ENCODE peak calls at places on chromosomes 5 and 9, in seven cellular contexts. M is IMR-90, C is fibroblast of pulmonary artery, W is HCT116, B is stomach, D is AG09309, U is Caco-2. X is an unnamed sample.

GRCh38 chr9:106062252-106062651 is 367.9 kb downstream of the TMEM38B start:
- DNase-seq in C (no peak), M (no peak), B (no peak), U (no peak), W (no peak), D (no peak), X (no peak)

GRCh38 chr5:178234121-178234752 is 1.6 kb upstream of the PHYKPL start:
- DNase-seq in M (no peak), C (no peak), W (no peak), U (no peak), D (no peak), B (no peak), X (no peak)

GRCh38 chr5:5025774-5026406 is 114.2 kb upstream of the ADAMTS16 start:
- DNase-seq in D (no peak), M (no peak), U (no peak), C (no peak), B (no peak), W (no peak), X (no peak)

GRCh38 chr9:23824241-23825142 is 1.5 kb downstream of the ELAVL2 start:
- DNase-seq in B (no peak), M (no peak), D (no peak), C (no peak), W (no peak), U (no peak), X (no peak)

GRCh38 chr9:112271466-112272098 is 61.8 kb downstream of the PTBP3 start:
- DNase-seq in M (peak), D (no peak), U (no peak), C (no peak), W (no peak), B (no peak), X (no peak)

GRCh38 chr9:6576930-6577329 is 68.6 kb downstream of the GLDC start:
- DNase-seq in U (no peak), C (no peak), W (no peak), D (no peak), M (no peak), B (no peak), X (no peak)

GRCh38 chr9:81490605-81491331 is 198.6 kb downstream of the TLE1 start:
- DNase-seq in U (no peak), C (peak), D (peak), M (peak), W (peak), B (no peak), X (peak)

GRCh38 chr9:6955251-6955921 is 197.6 kb downstream of the KDM4C start:
- DNase-seq in M (peak), U (no peak), B (no peak), W (no peak), D (no peak), C (peak), X (no peak)

GRCh38 chr9:109478204-109478563 is 19.9 kb downstream of the PTPN3 start:
- DNase-seq in U (no peak), M (no peak), W (no peak), B (no peak), C (no peak), D (no peak), X (no peak)

GRCh38 chr5:127601601-127602000 is 47.3 kb upstream of the CTXN3 start:
- DNase-seq in U (no peak), M (no peak), C (no peak), W (no peak), B (no peak), D (no peak), X (no peak)

GRCh38 chr9:124782661-124783574 is 6.0 kb downstream of the OLFML2A start:
- DNase-seq in M (no peak), W (no peak), B (peak), U (no peak), D (no peak), C (no peak), X (no peak)

GRCh38 chr5:146745937-146746577 is 132.5 kb downstream of the PPP2R2B start:
- DNase-seq in U (no peak), M (no peak), C (no peak), D (no peak), B (no peak), W (no peak), X (no peak)

GRCh38 chr5:96207420-96207819 is 225.6 kb downstream of the PCSK1 start:
- DNase-seq in U (no peak), M (no peak), C (peak), D (no peak), W (no peak), B (no peak), X (no peak)

GRCh38 chr9:93379051-93379450 is 72.4 kb upstream of the FAM120A start:
- DNase-seq in D (no peak), U (no peak), W (no peak), B (no peak), C (no peak), M (no peak), X (no peak)

GRCh38 chr5:108212775-108213346 is 169.0 kb downstream of the FBXL17 start:
- DNase-seq in C (peak), U (peak), M (peak), B (no peak), W (no peak), D (no peak), X (peak)

GRCh38 chr9:98022447-98022846 is 34.1 kb upstream of the NANS start:
- DNase-seq in M (peak), U (no peak), C (peak), B (peak), W (no peak), D (no peak), X (no peak)

GRCh38 chr9:128587453-128587852 is 35.1 kb downstream of the SPTAN1 start:
- DNase-seq in U (no peak), B (no peak), W (no peak), D (no peak), C (no peak), M (no peak), X (no peak)

GRCh38 chr9:90003046-90003355 is 398.2 kb downstream of the GADD45G start:
- DNase-seq in U (no peak), M (no peak), W (no peak), D (no peak), C (no peak), B (peak), X (no peak)

GRCh38 chr9:101514056-101514455 is 19.6 kb upstream of the RNF20 start:
- DNase-seq in B (no peak), C (peak), W (no peak), M (peak), U (no peak), D (no peak), X (no peak)

GRCh38 chr5:65926276-65926761 is at the start of gene ERBIN:
- DNase-seq in D (peak), U (peak), M (peak), B (peak), W (no peak), C (peak), X (no peak)

GRCh38 chr5:131274341-131275063 is 10.6 kb downstream of the CDC42SE2 start:
- DNase-seq in M (no peak), D (no peak), W (no peak), U (no peak), C (no peak), B (no peak), X (no peak)

GRCh38 chr9:130794923-130795495 is 40.0 kb upstream of the ABL1 start:
- DNase-seq in C (peak), D (no peak), M (no peak), U (no peak), W (no peak), B (no peak), X (no peak)

GRCh38 chr5:68189613-68190012 is 25.9 kb upstream of the PIK3R1 start:
- DNase-seq in W (no peak), M (no peak), U (no peak), B (no peak), C (no peak), D (no peak), X (no peak)

GRCh38 chr5:123670981-123671557 is 159.1 kb downstream of the CSNK1G3 start:
- DNase-seq in B (peak), M (peak), U (peak), D (no peak), C (peak), W (peak), X (no peak)

GRCh38 chr5:126919566-126919965 is 110.8 kb downstream of the MARCHF3 start:
- DNase-seq in C (peak), B (no peak), M (no peak), D (no peak), W (no peak), U (no peak), X (no peak)

GRCh38 chr5:76325876-76326491 is 77.1 kb upstream of the IQGAP2 start:
- DNase-seq in D (no peak), C (no peak), W (no peak), U (no peak), B (no peak), M (no peak), X (no peak)

GRCh38 chr5:91898865-91899264 is 515.7 kb upstream of the ARRDC3 start:
- DNase-seq in C (no peak), D (no peak), B (no peak), W (no peak), M (no peak), U (no peak), X (no peak)

GRCh38 chr5:92678576-92679105 is 902.4 kb downstream of the NR2F1-AS1 start:
- DNase-seq in M (no peak), B (no peak), U (peak), D (no peak), C (peak), W (peak), X (no peak)

GRCh38 chr5:153654444-153654843 is 164.0 kb downstream of the GRIA1 start:
- DNase-seq in C (no peak), D (peak), U (no peak), M (peak), B (no peak), W (no peak), X (no peak)

GRCh38 chr9:4864698-4865097 is 72.0 kb downstream of the RCL1 start:
- DNase-seq in M (no peak), B (no peak), D (no peak), U (no peak), C (no peak), W (no peak), X (no peak)

GRCh38 chr5:157463621-157464407 is 3.8 kb downstream of the NIPAL4 start:
- DNase-seq in B (no peak), W (peak), M (peak), U (no peak), C (no peak), D (no peak), X (no peak)

GRCh38 chr5:153835891-153836515 is 202.7 kb downstream of the FAM114A2 start:
- DNase-seq in C (no peak), W (no peak), B (no peak), D (no peak), U (no peak), M (no peak), X (no peak)

GRCh38 chr9:123860603-123861002 is 69.3 kb downstream of the DENND1A start:
- DNase-seq in M (no peak), U (no peak), W (no peak), C (no peak), B (no peak), D (no peak), X (no peak)

GRCh38 chr9:137720571-137721110 is 101.8 kb downstream of the EHMT1 start:
- DNase-seq in C (no peak), W (no peak), M (no peak), U (no peak), B (no peak), D (no peak), X (no peak)

GRCh38 chr5:37847978-37848425 is 8.2 kb upstream of the GDNF start:
- DNase-seq in B (no peak), U (no peak), M (peak), D (no peak), C (peak), W (no peak), X (no peak)

GRCh38 chr9:108322326-108323098 is 533.3 kb downstream of the ACTL7B start:
- DNase-seq in U (no peak), M (no peak), W (no peak), B (no peak), C (no peak), D (no peak), X (no peak)

GRCh38 chr9:131140550-131140949 is 15.2 kb downstream of the NUP214 start:
- DNase-seq in M (no peak), B (no peak), D (no peak), U (no peak), W (no peak), C (no peak), X (no peak)

GRCh38 chr5:171336486-171337206 is 27.6 kb downstream of the TLX3 start:
- DNase-seq in W (peak), M (peak), U (peak), C (peak), D (peak), B (peak), X (peak)

GRCh38 chr9:38423939-38424843 is at the start of gene IGFBPL1:
- DNase-seq in B (no peak), U (peak), M (no peak), C (no peak), D (no peak), W (no peak), X (no peak)

GRCh38 chr5:174693697-174694400 is 30.5 kb upstream of the MSX2 start:
- DNase-seq in U (peak), W (no peak), D (no peak), C (no peak), M (no peak), B (peak), X (no peak)

GRCh38 chr5:73193592-73193991 is 20.6 kb downstream of the TMEM174 start:
- DNase-seq in D (no peak), C (no peak), U (no peak), M (no peak), B (no peak), W (no peak), X (no peak)
- H3K4me3 ChIP-seq in D (no peak), C (no peak), U (no peak), M (no peak), B (no peak), W (no peak), X (no peak)

GRCh38 chr5:150121448-150122157 is 34.0 kb downstream of the PDGFRB start:
- DNase-seq in M (no peak), U (no peak), B (no peak), C (no peak), W (no peak), D (no peak), X (no peak)

GRCh38 chr5:150120617-150121447 is 34.5 kb upstream of the CSF1R start:
- DNase-seq in C (no peak), B (no peak), M (no peak), D (no peak), U (no peak), W (no peak), X (no peak)

GRCh38 chr5:150122536-150123481 is 32.8 kb downstream of the PDGFRB start:
- DNase-seq in D (no peak), U (no peak), W (no peak), C (no peak), M (no peak), B (no peak), X (no peak)

GRCh38 chr5:150124111-150124557 is 31.5 kb downstream of the PDGFRB start:
- DNase-seq in D (no peak), C (no peak), U (no peak), B (no peak), M (no peak), W (no peak), X (no peak)

GRCh38 chr5:150122158-150122510 is 33.5 kb downstream of the PDGFRB start:
- DNase-seq in U (peak), D (no peak), W (no peak), C (no peak), M (no peak), B (peak), X (no peak)
- TF ChIP-seq CTCF in U (peak), D (peak), W (peak), C (peak), M (peak), B (no peak), X (peak)

GRCh38 chr9:100084734-100085133 is 14.1 kb downstream of the ERP44 start:
- DNase-seq in M (no peak), B (no peak), U (no peak), C (no peak), W (no peak), D (no peak), X (no peak)
- H3K4me3 ChIP-seq in M (no peak), B (no peak), U (no peak), C (no peak), W (no peak), D (no peak), X (no peak)

GRCh38 chr5:143596824-143597223 is 193.3 kb upstream of the NR3C1 start:
- DNase-seq in M (no peak), D (no peak), B (no peak), C (no peak), U (no peak), W (no peak), X (no peak)

GRCh38 chr5:143593723-143594122 is 190.2 kb upstream of the NR3C1 start:
- DNase-seq in M (no peak), W (no peak), D (no peak), B (no peak), C (no peak), U (no peak), X (no peak)

GRCh38 chr5:143596500-143596820 is 193.0 kb upstream of the NR3C1 start:
- DNase-seq in U (no peak), M (no peak), B (no peak), W (no peak), D (no peak), C (no peak), X (no peak)

GRCh38 chr5:143592648-143593047 is 189.2 kb upstream of the NR3C1 start:
- DNase-seq in U (no peak), B (no peak), M (peak), C (peak), W (no peak), D (no peak), X (no peak)

DNA sequence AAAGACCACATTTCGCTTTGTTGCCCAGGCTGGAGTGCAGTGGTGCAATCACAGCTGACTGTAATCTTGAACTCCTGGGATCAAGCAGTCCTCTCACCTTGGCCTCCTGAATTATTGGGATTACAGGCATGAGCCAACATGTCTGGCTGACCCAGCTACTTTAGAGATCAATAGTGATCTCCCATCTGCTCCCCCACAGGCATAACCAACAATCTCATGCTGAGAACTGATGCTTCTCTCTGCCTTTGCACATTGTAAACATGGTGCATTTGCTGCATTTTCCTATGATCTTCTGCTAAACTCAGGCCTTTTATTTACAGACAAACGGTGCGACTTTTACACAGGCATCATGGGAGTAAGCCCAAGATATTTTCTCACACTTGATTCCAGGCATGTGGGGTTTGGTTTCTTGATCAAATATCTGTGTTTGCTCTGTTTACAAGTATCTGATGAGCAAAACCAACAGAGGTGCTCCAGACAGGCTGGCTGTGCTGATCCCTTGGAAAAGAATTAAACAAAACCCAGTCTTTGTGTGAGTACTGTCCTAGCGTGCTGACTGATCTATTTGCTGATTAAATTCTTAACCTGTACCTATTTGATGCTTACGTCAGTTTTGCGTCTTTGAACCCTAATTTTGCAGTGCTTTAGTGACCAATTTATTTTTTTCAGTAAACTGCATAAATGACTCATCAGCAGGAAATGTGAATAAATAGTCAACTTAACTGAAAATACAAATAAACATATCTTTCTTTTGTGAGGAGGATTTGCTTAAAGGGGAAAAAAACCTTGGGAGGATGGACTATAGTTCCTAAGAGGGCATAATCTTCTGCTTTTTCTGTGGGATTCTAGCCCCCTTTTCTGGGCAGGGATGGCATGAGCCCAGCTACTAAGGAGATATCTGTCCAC is 191.7 kb upstream of the NR3C1 start:
- DNase-seq in B (no peak), U (peak), W (peak), D (no peak), M (peak), C (peak), X (peak)
- TF ChIP-seq CTCF in B (no peak), U (no peak), W (no peak), D (no peak), M (no peak), C (no peak), X (no peak)

GRCh38 chr5:90384389-90384788 is 25.2 kb downstream of the CETN3 start:
- DNase-seq in U (no peak), W (no peak), C (no peak), B (no peak), M (no peak), D (no peak), X (no peak)

GRCh38 chr5:90386099-90386710 is 23.4 kb downstream of the CETN3 start:
- DNase-seq in W (peak), M (peak), U (peak), B (no peak), D (peak), C (peak), X (no peak)

GRCh38 chr5:90379652-90380051 is 29.9 kb downstream of the CETN3 start:
- DNase-seq in M (no peak), D (no peak), W (no peak), B (no peak), C (no peak), U (no peak), X (no peak)

GRCh38 chr5:90383903-90384302 is 25.7 kb downstream of the CETN3 start:
- DNase-seq in W (no peak), U (no peak), D (no peak), B (no peak), C (no peak), M (no peak), X (no peak)

DNA sequence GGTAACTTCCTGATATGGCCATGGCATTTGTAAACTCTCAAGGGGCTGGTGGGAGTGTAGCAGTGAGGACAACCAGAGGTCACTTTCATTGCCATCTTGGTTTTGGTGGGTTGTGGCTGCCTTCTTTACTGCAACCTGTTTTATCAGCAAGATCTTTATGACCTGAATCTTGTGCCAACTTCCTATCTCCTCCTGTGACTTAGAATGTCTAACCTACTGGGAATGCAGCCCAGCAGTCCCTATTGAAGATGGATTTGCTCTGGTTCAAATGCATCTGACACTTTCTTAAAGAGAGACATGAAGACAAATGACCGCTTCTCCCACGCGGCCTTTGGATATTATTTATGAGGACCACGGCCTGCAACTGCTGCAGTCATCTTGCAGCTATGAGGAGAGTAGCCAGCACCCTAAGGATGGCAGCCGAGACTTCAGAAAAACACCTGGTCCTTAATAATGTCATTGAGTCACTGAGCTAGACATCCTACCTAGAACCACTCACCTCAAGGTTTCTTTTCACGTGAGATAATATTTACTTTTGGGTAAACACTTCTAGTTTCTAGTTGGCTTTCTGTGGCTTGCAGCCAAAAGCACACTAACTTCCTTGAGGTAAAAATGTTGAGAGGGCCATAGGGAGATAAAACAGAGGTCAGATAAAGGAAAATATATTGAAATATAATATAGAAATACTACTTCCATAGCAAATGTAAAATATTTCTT is 28.2 kb downstream of the CETN3 start:
- DNase-seq in D (no peak), C (no peak), M (no peak), B (no peak), U (no peak), W (no peak), X (no peak)
- H3K4me3 ChIP-seq in D (no peak), C (no peak), M (no peak), B (no peak), U (no peak), W (no peak), X (no peak)

GRCh38 chr5:24606974-24607373 is 37.8 kb downstream of the CDH10 start:
- DNase-seq in D (no peak), M (no peak), C (no peak), B (no peak), U (no peak), W (no peak), X (no peak)
- TF ChIP-seq CTCF in D (no peak), M (no peak), C (no peak), B (no peak), U (no peak), W (no peak), X (no peak)

GRCh38 chr5:173572431-173573125 is 43.9 kb downstream of the BOD1 start:
- DNase-seq in C (no peak), M (no peak), W (no peak), U (no peak), B (no peak), D (no peak), X (no peak)
- H3K4me3 ChIP-seq in C (no peak), M (no peak), W (peak), U (peak), B (no peak), D (peak), X (no peak)

X was measured in kidney epithelial cell.